ENCODE peak calls at places on chromosomes 4 and X, in four cellular contexts. T is GM23338, N is PC-3, O is HCT116. F is an unnamed sample.

GRCh38 chr4:51895816-51896408 is 53.0 kb downstream of the DCUN1D4 start:
- DNase-seq in T (peak; percentile 85), N (peak; percentile 80), O (peak; percentile 45), F (peak; percentile 80)

GRCh38 chr4:140851032-140851636 is 94.9 kb upstream of the TBC1D9 start:
- DNase-seq in T (peak; percentile 84), N (peak; percentile 83), O (peak; percentile 65), F (peak; percentile 64)

GRCh38 chr4:118718511-118719170 is 33.4 kb downstream of the METTL14 start:
- DNase-seq in T (no peak), N (peak; percentile 49), O (no peak), F (no peak)

GRCh38 chr4:74006009-74006476 is 7.6 kb upstream of the CXCL5 start:
- DNase-seq in T (no peak), N (peak; percentile 45), O (no peak), F (no peak)

GRCh38 chr4:13562876-13563275 is 18.6 kb upstream of the NKX3-2 start:
- DNase-seq in T (no peak), N (no peak), O (no peak), F (no peak)

GRCh38 chrX:133375558-133376340 is 39.5 kb downstream of the GPC4 start:
- DNase-seq in T (no peak), N (no peak), O (no peak), F (no peak)

GRCh38 chr4:142291299-142291698 is 554.8 kb downstream of the INPP4B start:
- DNase-seq in T (no peak), N (no peak), O (no peak), F (no peak)

GRCh38 chr4:25030283-25031076 is at the start of gene LGI2:
- DNase-seq in T (peak; percentile 63), N (peak; percentile 6), O (no peak), F (peak; percentile 50)

GRCh38 chrX:95703696-95704095 is 980.9 kb upstream of the DIAPH2 start:
- DNase-seq in T (no peak), N (no peak), O (no peak), F (peak; percentile 89)

GRCh38 chr4:156732634-156733033 is 239.0 kb downstream of the PDGFC start:
- DNase-seq in T (no peak), N (no peak), O (no peak), F (no peak)

GRCh38 chrX:80246273-80246672 is 174.0 kb upstream of the TENT5D start:
- DNase-seq in T (peak; percentile 23), N (peak; percentile 21), O (no peak), F (no peak)
- H3K9me2 ChIP-seq in T (no peaks in the 10 kb centered on the region), N (no peaks in the 10 kb centered on the region), O (no peaks in the 10 kb centered on the region), F (no peaks in the 10 kb centered on the region)

GRCh38 chr4:108683479-108683878 is 33.1 kb downstream of the OSTC start:
- DNase-seq in T (peak; percentile 60), N (peak; percentile 49), O (peak; percentile 15), F (peak; percentile 53)
- TF ChIP-seq CTCF in T (peak; percentile 63), N (peak; percentile 59), O (peak; percentile 38), F (peak; percentile 47)

GRCh38 chr4:66956852-66957251 is 588.5 kb downstream of the CENPC start:
- DNase-seq in T (peak; percentile 16), N (no peak), O (no peak), F (no peak)
- H3K9me2 ChIP-seq in T (peaks cover 3% of the 10 kb centered on the region), N (no peaks in the 10 kb centered on the region), O (no peaks in the 10 kb centered on the region), F (no peaks in the 10 kb centered on the region)

GRCh38 chrX:131747173-131747572 is 203.3 kb downstream of the OR13H1 start:
- DNase-seq in T (no peak), N (peak; percentile 91), O (no peak), F (peak; percentile 88)
- TF ChIP-seq CTCF in T (no peak), N (peak; percentile 69), O (no peak), F (peak; percentile 44)